ENCODE peak calls at places on chromosomes 3 and 15, in four cellular contexts. F is K562; M is neuronal stem cell; P is CD8-positive, alpha-beta memory T cell. B is an unnamed sample. For H3K4me1, the result is how much of the 10 kb centered on the place peaks cover.

GRCh38 chr3:73530030-73530411 is 94.7 kb downstream of the PDZRN3 start:
- DNase-seq in F (no peak), M (no peak), P (no peak), B (no peak)

GRCh38 chr3:159532577-159532976 is 456.1 kb upstream of the IL12A start:
- DNase-seq in F (no peak), M (no peak), P (no peak), B (no peak)

GRCh38 chr3:61040618-61041017 is 210.6 kb downstream of the FHIT start:
- DNase-seq in F (no peak), M (no peak), P (no peak), B (no peak)

GRCh38 chr3:153373571-153373970 is 211.5 kb downstream of the RAP2B start:
- DNase-seq in F (no peak), M (no peak), P (no peak), B (no peak)

GRCh38 chr3:197471221-197472010 is 84.4 kb downstream of the BDH1 start:
- DNase-seq in F (no peak), M (no peak), P (no peak), B (no peak)

GRCh38 chr3:88038561-88038960 is 20.2 kb downstream of the CGGBP1 start:
- DNase-seq in F (no peak), M (no peak), P (no peak), B (no peak)

GRCh38 chr3:45940781-45941365 is 2.4 kb upstream of the CXCR6 start:
- DNase-seq in F (no peak), M (no peak), P (no peak), B (no peak)

GRCh38 chr15:99755692-99756409 is 22.6 kb upstream of the LYSMD4 start:
- DNase-seq in F (peak), M (peak), P (peak), B (peak)

GRCh38 chr15:29094711-29095110 is 174.9 kb downstream of the NSMCE3 start:
- DNase-seq in F (no peak), M (no peak), P (no peak), B (no peak)

GRCh38 chr15:31954364-31954763 is 76.0 kb upstream of the CHRNA7 start:
- DNase-seq in F (no peak), M (no peak), P (no peak), B (no peak)

GRCh38 chr3:100910986-100911385 is 82.2 kb downstream of the ABI3BP start:
- DNase-seq in F (no peak), M (no peak), P (no peak), B (no peak)

GRCh38 chr3:134294302-134294925 is 43.8 kb upstream of the RYK start:
- DNase-seq in F (no peak), M (no peak), P (peak), B (no peak)

GRCh38 chr3:168058482-168058881 is 37.2 kb downstream of the GOLIM4 start:
- DNase-seq in F (no peak), M (no peak), P (no peak), B (no peak)

GRCh38 chr3:155196131-155197075 is 97.1 kb downstream of the STRIT1 start:
- DNase-seq in F (no peak), M (no peak), P (no peak), B (no peak)

GRCh38 chr3:9781551-9781950 is 10.7 kb downstream of the TADA3 start:
- DNase-seq in F (no peak), M (no peak), P (no peak), B (no peak)

GRCh38 chr3:152902141-152902669 is 67.3 kb downstream of the P2RY1 start:
- DNase-seq in F (no peak), M (no peak), P (no peak), B (no peak)

GRCh38 chr3:140974900-140975299 is 33.3 kb downstream of the SLC25A36 start:
- DNase-seq in F (no peak), M (no peak), P (no peak), B (no peak)

GRCh38 chr3:10835406-10835805 is 19.4 kb downstream of the SLC6A11 start:
- DNase-seq in F (no peak), M (no peak), P (no peak), B (no peak)

GRCh38 chr15:97947465-97948262 is 12.8 kb upstream of the ARRDC4 start:
- DNase-seq in F (no peak), M (no peak), P (no peak), B (no peak)

GRCh38 chr3:139201446-139202225 is 142.2 kb upstream of the MRPS22 start:
- DNase-seq in F (no peak), M (no peak), P (no peak), B (no peak)
- H3K4me1 ChIP-seq in F (under half), M (under half), P (under half), B (under half)

GRCh38 chr15:44676676-44677075 is 13.2 kb upstream of the SPG11 start:
- DNase-seq in F (no peak), M (no peak), P (no peak), B (no peak)
- H3K4me1 ChIP-seq in F (under half), M (under half), P (half or more), B (under half)

DNA sequence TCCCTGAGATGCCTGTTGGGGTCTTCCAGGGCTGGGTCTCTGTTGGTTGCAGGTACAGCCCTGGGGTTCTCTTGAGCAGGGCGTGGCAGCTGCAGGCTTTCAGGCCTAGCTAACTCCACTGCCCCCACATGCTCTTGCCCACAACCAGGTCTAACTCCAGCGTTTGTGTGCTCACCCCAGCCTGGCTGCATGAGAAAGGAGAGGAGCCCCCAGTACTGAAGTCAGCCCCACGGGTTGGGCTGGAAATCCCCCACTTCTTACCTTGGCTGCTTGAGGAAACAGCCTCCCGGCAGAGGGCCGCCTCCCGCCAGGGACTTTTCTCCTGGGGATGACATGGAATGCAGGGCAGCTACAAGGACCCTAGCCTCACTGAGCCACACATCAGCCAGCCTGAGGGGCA is 16.7 kb upstream of the DLL4 start:
- DNase-seq in F (no peak), M (no peak), P (no peak), B (no peak)
- H3K4me1 ChIP-seq in F (under half), M (under half), P (under half), B (under half)

GRCh38 chr3:149575213-149575961 is 82.4 kb downstream of the WWTR1 start:
- DNase-seq in F (no peak), M (no peak), P (no peak), B (peak)
- H3K4me1 ChIP-seq in F (under half), M (under half), P (under half), B (half or more)

GRCh38 chr15:39320355-39320754 is 260.5 kb upstream of the THBS1 start:
- DNase-seq in F (no peak), M (no peak), P (no peak), B (no peak)
- H3K4me1 ChIP-seq in F (under half), M (under half), P (under half), B (under half)

GRCh38 chr3:25783661-25784512 is 644 bp upstream of the NGLY1 start:
- DNase-seq in F (no peak), M (peak), P (no peak), B (no peak)
- H3K4me1 ChIP-seq in F (under half), M (under half), P (under half), B (under half)